ENCODE peak calls at places on chromosomes 11 and 22, in seven cellular contexts. T is fibroblast of lung; Y is endodermal cell; F is body of pancreas; M is CD4-positive, CD25-positive, alpha-beta regulatory T cell; R is CD8-positive, alpha-beta memory T cell; E is prostate gland. W is an unnamed sample.
A peak's percentile ranks its signal among the peaks of the same experiment; 100 is the strongest.

GRCh38 chr22:47602732-47603131 is 840.3 kb downstream of the TBC1D22A start:
- DNase-seq in T (no peak), Y (peak; percentile 2), F (no peak), M (no peak), R (no peak), E (no peak), W (no peak)

GRCh38 chr11:75280770-75281468 is 40.3 kb downstream of the TPBGL start:
- DNase-seq in T (no peak), Y (peak; percentile 73), F (no peak), M (no peak), R (no peak), E (no peak), W (no peak)

GRCh38 chr11:101053492-101053891 is 76.1 kb downstream of the PGR start:
- DNase-seq in T (no peak), Y (no peak), F (no peak), M (no peak), R (no peak), E (no peak), W (no peak)

GRCh38 chr22:41479671-41480396 is 10.9 kb downstream of the ACO2 start:
- DNase-seq in T (peak; percentile 73), Y (peak; percentile 70), F (no peak), M (no peak), R (no peak), E (no peak), W (peak; percentile 38)

GRCh38 chr22:32951081-32951806 is 106.9 kb downstream of the SYN3 start:
- DNase-seq in T (no peak), Y (peak; percentile 74), F (no peak), M (no peak), R (no peak), E (no peak), W (peak; percentile 35)

GRCh38 chr22:25966448-25966913 is 202.8 kb upstream of the SEZ6L start:
- DNase-seq in T (no peak), Y (peak; percentile 71), F (no peak), M (no peak), R (no peak), E (no peak), W (no peak)

GRCh38 chr22:33082221-33082620 is 24.0 kb upstream of the SYN3 start:
- DNase-seq in T (no peak), Y (no peak), F (no peak), M (no peak), R (no peak), E (no peak), W (no peak)

GRCh38 chr11:64894070-64894811 is 15.8 kb upstream of the EHD1 start:
- DNase-seq in T (peak; percentile 69), Y (peak; percentile 98), F (peak; percentile 85), M (peak; percentile 78), R (peak; percentile 83), E (peak; percentile 66), W (peak; percentile 76)

GRCh38 chr11:35214792-35215193 is 75.8 kb downstream of the CD44 start:
- DNase-seq in T (peak; percentile 86), Y (peak; percentile 89), F (no peak), M (no peak), R (no peak), E (no peak), W (no peak)

GRCh38 chr11:102791271-102792036 is 6.5 kb downstream of the MMP1 start:
- DNase-seq in T (no peak), Y (no peak), F (no peak), M (no peak), R (no peak), E (no peak), W (peak; percentile 11)

GRCh38 chr11:111185259-111185658 is 60.3 kb upstream of the POU2AF2 start:
- DNase-seq in T (no peak), Y (no peak), F (no peak), M (no peak), R (no peak), E (no peak), W (no peak)

GRCh38 chr22:38314140-38314991 is 2.9 kb downstream of the CSNK1E start:
- DNase-seq in T (peak; percentile 57), Y (no peak), F (no peak), M (no peak), R (peak; percentile 24), E (no peak), W (peak; percentile 47)

GRCh38 chr22:28349114-28349513 is 330.5 kb downstream of the TTC28 start:
- DNase-seq in T (no peak), Y (no peak), F (no peak), M (no peak), R (no peak), E (no peak), W (no peak)

GRCh38 chr11:17722000-17722643 is 2.8 kb downstream of the MYOD1 start:
- DNase-seq in T (peak; percentile 12), Y (peak; percentile 86), F (no peak), M (no peak), R (no peak), E (no peak), W (peak; percentile 30)

GRCh38 chr11:120208777-120209176 is 2.1 kb upstream of the OAF start:
- DNase-seq in T (peak; percentile 79), Y (no peak), F (peak; percentile 74), M (no peak), R (no peak), E (no peak), W (no peak)

GRCh38 chr11:1336836-1337646 is 27.6 kb upstream of the TOLLIP start:
- DNase-seq in T (no peak), Y (peak; percentile 82), F (no peak), M (peak; percentile 56), R (peak; percentile 60), E (no peak), W (peak; percentile 42)

GRCh38 chr11:126268361-126268707 is 361 bp downstream of the SRPRA start:
- DNase-seq in T (no peak), Y (no peak), F (no peak), M (no peak), R (no peak), E (no peak), W (no peak)

GRCh38 chr11:110184466-110184865 is 91.3 kb downstream of the ZC3H12C start:
- DNase-seq in T (peak; percentile 65), Y (no peak), F (no peak), M (no peak), R (no peak), E (no peak), W (peak; percentile 31)

GRCh38 chr22:31613286-31613903 is 48.6 kb downstream of the PISD start:
- DNase-seq in T (no peak), Y (no peak), F (no peak), M (no peak), R (no peak), E (no peak), W (no peak)

GRCh38 chr11:4865855-4866254 is 15.8 kb upstream of the OR51T1 start:
- DNase-seq in T (no peak), Y (no peak), F (no peak), M (no peak), R (no peak), E (no peak), W (no peak)

GRCh38 chr11:110518809-110519514 is 89.2 kb downstream of the FDX1 start:
- DNase-seq in T (no peak), Y (no peak), F (no peak), M (no peak), R (no peak), E (no peak), W (no peak)

GRCh38 chr22:42256930-42257329 is 13.5 kb downstream of the TCF20 start:
- DNase-seq in T (no peak), Y (no peak), F (no peak), M (no peak), R (no peak), E (no peak), W (no peak)

GRCh38 chr22:49155039-49155808 is 672.4 kb downstream of the BRD1 start:
- DNase-seq in T (no peak), Y (no peak), F (no peak), M (no peak), R (no peak), E (no peak), W (no peak)
- H3K9me3 ChIP-seq in T (no peaks in the 10 kb centered on the region), Y (no peaks in the 10 kb centered on the region), F (no peaks in the 10 kb centered on the region), M (no peaks in the 10 kb centered on the region), R (no peaks in the 10 kb centered on the region), E (no peaks in the 10 kb centered on the region), W (no peaks in the 10 kb centered on the region)

GRCh38 chr22:50226224-50227165 is 18.3 kb downstream of the TUBGCP6 start:
- DNase-seq in T (no peak), Y (no peak), F (no peak), M (no peak), R (no peak), E (no peak), W (no peak)

GRCh38 chr22:50229370-50229769 is 15.5 kb downstream of the TUBGCP6 start:
- DNase-seq in T (no peak), Y (no peak), F (no peak), M (no peak), R (no peak), E (no peak), W (no peak)

GRCh38 chr22:50228366-50228765 is 16.5 kb downstream of the TUBGCP6 start:
- DNase-seq in T (no peak), Y (peak; percentile 18), F (no peak), M (no peak), R (no peak), E (no peak), W (no peak)

GRCh38 chr22:50225200-50225969 is 19.4 kb downstream of the TUBGCP6 start:
- DNase-seq in T (no peak), Y (no peak), F (peak; percentile 45), M (no peak), R (no peak), E (no peak), W (no peak)

DNA sequence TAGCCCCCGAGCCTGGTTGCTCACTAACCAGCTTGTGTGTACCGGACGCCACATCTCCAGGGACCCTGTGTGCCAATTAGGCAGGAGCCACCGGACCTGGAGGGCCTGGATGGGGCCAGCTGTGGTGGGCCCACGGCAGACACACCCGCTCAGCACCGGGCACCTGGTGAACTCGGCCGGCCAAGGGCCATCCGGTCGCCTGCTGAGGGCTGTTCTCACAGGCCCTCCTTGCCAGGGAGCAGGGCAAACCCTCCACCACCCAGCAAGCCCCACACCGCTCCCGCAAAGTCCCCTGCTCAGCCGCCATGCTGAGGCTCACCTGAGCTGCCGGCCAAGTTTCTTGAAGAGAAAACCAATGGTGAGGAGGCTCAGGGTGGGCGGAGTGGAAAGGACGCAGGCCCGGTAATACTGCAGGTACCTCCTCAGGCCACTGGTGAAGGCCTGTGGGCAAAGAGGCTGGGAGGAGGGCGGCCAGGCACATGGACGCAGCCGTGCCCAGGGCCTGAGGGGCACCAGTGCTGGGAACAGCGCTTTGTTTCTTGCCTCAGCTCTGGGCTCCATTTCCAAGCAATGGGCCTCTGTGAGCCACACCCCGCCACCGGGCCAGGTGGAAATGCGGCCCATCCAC is 17.1 kb downstream of the TUBGCP6 start:
- DNase-seq in T (no peak), Y (peak; percentile 26), F (no peak), M (no peak), R (no peak), E (no peak), W (no peak)
- H3K4me1 ChIP-seq in T (no peaks in the 10 kb centered on the region), Y (no peaks in the 10 kb centered on the region), F (peaks cover 9% of the 10 kb centered on the region), M (no peaks in the 10 kb centered on the region), R (no peaks in the 10 kb centered on the region), E (no peaks in the 10 kb centered on the region), W (no peaks in the 10 kb centered on the region)

DNA sequence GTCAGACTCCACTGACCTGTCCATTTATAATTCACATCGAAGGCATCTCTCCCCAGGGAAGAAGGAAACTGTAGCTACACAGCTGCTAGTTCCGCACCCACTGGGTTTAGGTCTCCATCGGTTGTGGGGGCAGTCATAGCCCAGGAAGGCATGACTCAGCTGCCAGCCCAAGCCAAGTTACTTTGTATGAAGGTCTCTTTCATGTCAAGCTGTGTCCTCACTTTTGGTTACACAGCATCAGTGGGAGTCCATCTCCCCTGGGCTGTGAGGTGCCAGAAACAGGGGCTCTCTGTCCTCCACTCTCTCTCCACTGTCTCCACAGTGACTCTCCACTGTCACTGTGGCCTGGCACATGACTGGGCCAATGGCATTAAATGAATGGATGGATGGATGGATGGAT is 585.2 kb downstream of the BRD1 start:
- DNase-seq in T (no peak), Y (no peak), F (no peak), M (no peak), R (no peak), E (peak; percentile 1), W (no peak)
- H3K9me3 ChIP-seq in T (no peaks in the 10 kb centered on the region), Y (no peaks in the 10 kb centered on the region), F (no peaks in the 10 kb centered on the region), M (no peaks in the 10 kb centered on the region), R (no peaks in the 10 kb centered on the region), E (no peaks in the 10 kb centered on the region), W (no peaks in the 10 kb centered on the region)

GRCh38 chr11:121461843-121462242 is 9.1 kb upstream of the SORL1-AS1 start:
- DNase-seq in T (no peak), Y (no peak), F (no peak), M (no peak), R (no peak), E (no peak), W (no peak)
- H3K4me1 ChIP-seq in T (peaks cover 17% of the 10 kb centered on the region), Y (peaks cover 9% of the 10 kb centered on the region), F (peaks cover 22% of the 10 kb centered on the region), M (peaks cover 99% of the 10 kb centered on the region), R (peaks cover 99% of the 10 kb centered on the region), E (peaks cover 12% of the 10 kb centered on the region), W (peaks cover 18% of the 10 kb centered on the region)

W was measured in cardiac muscle cell.